ENCODE peak calls at places on chromosomes 4 and X, in five cellular contexts. I is mesenchymal stem cell, B is H1, X is IMR-90, R is neuronal stem cell. Z is an unnamed sample.

GRCh38 chr4:20813698-20814097 is 113.4 kb downstream of the PACRGL start:
- DNase-seq in I (no peak), B (no peak), X (no peak), R (no peak), Z (no peak)

GRCh38 chrX:44012484-44013096 is 39.4 kb upstream of the NDP start:
- DNase-seq in X (peak; percentile 41), I (peak; percentile 48), R (no peak), B (no peak), Z (peak; percentile 21)

GRCh38 chrX:3295731-3296130 is 50.7 kb downstream of the MXRA5 start:
- DNase-seq in I (no peak), X (no peak), B (peak; percentile 54), R (no peak), Z (no peak)

GRCh38 chr4:81723927-81724587 is 252.3 kb upstream of the RASGEF1B start:
- DNase-seq in B (no peak), X (no peak), R (no peak), I (no peak), Z (no peak)

GRCh38 chrX:74246524-74246923 is 57.5 kb upstream of the ZCCHC13 start:
- DNase-seq in B (no peak), X (peak; percentile 42), R (no peak), I (peak; percentile 26), Z (no peak)

GRCh38 chr4:185424905-185425599 is 712 bp downstream of the UFSP2 start:
- DNase-seq in R (no peak), I (peak; percentile 20), B (no peak), X (peak; percentile 36), Z (no peak)

GRCh38 chr4:20248155-20248558 is 3.5 kb upstream of the SLIT2 start:
- DNase-seq in I (peak; percentile 62), R (peak; percentile 27), B (no peak), X (peak; percentile 83), Z (peak; percentile 46)

GRCh38 chr4:188780686-188781085 is 641.4 kb downstream of the TRIML1 start:
- DNase-seq in R (no peak), I (peak; percentile 52), B (no peak), X (no peak), Z (no peak)

GRCh38 chr4:1472148-1472797 is 66.0 kb upstream of the NKX1-1 start:
- DNase-seq in R (no peak), B (no peak), I (no peak), X (no peak), Z (no peak)

GRCh38 chr4:174503079-174503724 is 19.1 kb downstream of the HPGD start:
- DNase-seq in B (no peak), X (no peak), R (no peak), I (no peak), Z (peak; percentile 44)

GRCh38 chr4:3402409-3403103 is 39.2 kb upstream of the HGFAC start:
- DNase-seq in B (no peak), X (peak; percentile 36), I (peak; percentile 43), R (no peak), Z (no peak)

GRCh38 chrX:40151211-40152172 is 53.7 kb upstream of the BCOR start:
- DNase-seq in X (no peak), I (peak; percentile 69), B (peak; percentile 49), R (no peak), Z (no peak)

GRCh38 chr4:149961876-149962597 is 116.2 kb upstream of the DCLK2 start:
- DNase-seq in B (no peak), I (peak; percentile 83), X (peak; percentile 83), R (no peak), Z (no peak)

GRCh38 chr4:145937990-145938611 is 522 bp downstream of the ZNF827 start:
- DNase-seq in R (peak; percentile 36), B (peak; percentile 48), X (peak; percentile 27), I (peak; percentile 59), Z (no peak)

GRCh38 chrX:14027031-14027430 is 2.7 kb downstream of the GEMIN8 start:
- DNase-seq in I (no peak), X (peak; percentile 35), B (no peak), R (no peak), Z (no peak)

GRCh38 chrX:9786839-9787635 is 808 bp downstream of the SHROOM2 start:
- DNase-seq in R (no peak), X (no peak), B (no peak), I (peak; percentile 39), Z (no peak)

GRCh38 chr4:28916585-28916984 is 1803.6 kb upstream of the PCDH7 start:
- DNase-seq in R (no peak), B (no peak), X (no peak), I (no peak), Z (no peak)

GRCh38 chrX:68714856-68715255 is 67.4 kb downstream of the STARD8 start:
- DNase-seq in R (no peak), I (no peak), B (no peak), X (no peak), Z (no peak)

GRCh38 chr4:118797558-118798142 is 38.3 kb downstream of the SEC24D start:
- DNase-seq in B (no peak), I (peak; percentile 52), R (no peak), X (peak; percentile 86), Z (no peak)

GRCh38 chr4:23234716-23235115 is 542.0 kb downstream of the GBA3 start:
- DNase-seq in B (no peak), R (no peak), X (no peak), I (no peak), Z (no peak)

GRCh38 chr4:123104275-123104674 is 181.9 kb upstream of the NUDT6 start:
- DNase-seq in I (no peak), X (peak; percentile 6), R (no peak), B (no peak), Z (no peak)

GRCh38 chrX:133838761-133839676 is 146.4 kb downstream of the GPC3 start:
- DNase-seq in B (peak; percentile 66), X (peak; percentile 28), I (peak; percentile 48), R (peak; percentile 36), Z (no peak)

GRCh38 chrX:106612403-106612789 is 618 bp downstream of the RADX start:
- DNase-seq in X (no peak), I (peak; percentile 6), B (peak; percentile 36), R (no peak), Z (peak; percentile 25)

GRCh38 chr4:7717946-7718490 is 221.6 kb downstream of the AFAP1 start:
- DNase-seq in B (no peak), X (no peak), R (no peak), I (no peak), Z (no peak)

GRCh38 chrX:48465336-48465933 is 4.6 kb downstream of the SLC38A5 start:
- DNase-seq in X (peak; percentile 96), R (no peak), B (no peak), I (peak; percentile 92), Z (peak; percentile 43)
- H3K36me3 ChIP-seq in X (no peaks in the 10 kb centered on the region), R (no peaks in the 10 kb centered on the region), B (peaks cover 5% of the 10 kb centered on the region), I (no peaks in the 10 kb centered on the region), Z (no peaks in the 10 kb centered on the region)

DNA sequence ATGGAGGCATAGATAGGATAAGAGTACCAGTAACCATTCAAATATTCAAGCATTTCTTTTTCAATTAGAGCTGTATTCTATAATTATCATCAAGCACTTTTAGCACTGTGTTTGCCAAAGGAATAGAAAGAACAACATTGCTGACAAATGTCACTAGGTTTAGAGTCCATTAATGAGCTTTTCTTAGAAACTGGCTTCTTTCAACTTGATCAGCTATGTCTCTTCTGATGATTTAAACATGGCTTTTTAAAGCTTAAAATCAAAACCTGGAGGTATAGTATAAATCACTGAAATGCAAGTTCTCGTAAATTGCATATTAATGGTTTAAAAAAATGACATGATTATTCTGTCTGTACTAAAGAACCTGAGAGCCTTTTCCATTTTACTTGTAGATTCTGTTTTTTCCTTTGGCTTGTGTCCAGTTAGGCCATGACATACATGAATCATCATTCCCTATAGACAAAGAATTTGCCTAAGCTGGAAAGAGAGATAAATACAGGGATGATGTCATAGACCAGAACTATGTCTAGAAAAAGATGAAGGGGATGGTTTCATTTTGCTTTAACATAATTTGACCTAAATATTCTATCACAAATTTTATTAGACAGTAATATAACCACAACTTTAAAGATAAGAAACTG is 340.1 kb upstream of the CTSO start:
- DNase-seq in X (peak; percentile 93), I (peak; percentile 89), B (no peak), R (no peak), Z (peak; percentile 15)
- H2AFZ ChIP-seq in X (no peak overlapping the region), I (no peak overlapping the region), B (no peak overlapping the region), R (no peak overlapping the region), Z (no peak overlapping the region)

DNA sequence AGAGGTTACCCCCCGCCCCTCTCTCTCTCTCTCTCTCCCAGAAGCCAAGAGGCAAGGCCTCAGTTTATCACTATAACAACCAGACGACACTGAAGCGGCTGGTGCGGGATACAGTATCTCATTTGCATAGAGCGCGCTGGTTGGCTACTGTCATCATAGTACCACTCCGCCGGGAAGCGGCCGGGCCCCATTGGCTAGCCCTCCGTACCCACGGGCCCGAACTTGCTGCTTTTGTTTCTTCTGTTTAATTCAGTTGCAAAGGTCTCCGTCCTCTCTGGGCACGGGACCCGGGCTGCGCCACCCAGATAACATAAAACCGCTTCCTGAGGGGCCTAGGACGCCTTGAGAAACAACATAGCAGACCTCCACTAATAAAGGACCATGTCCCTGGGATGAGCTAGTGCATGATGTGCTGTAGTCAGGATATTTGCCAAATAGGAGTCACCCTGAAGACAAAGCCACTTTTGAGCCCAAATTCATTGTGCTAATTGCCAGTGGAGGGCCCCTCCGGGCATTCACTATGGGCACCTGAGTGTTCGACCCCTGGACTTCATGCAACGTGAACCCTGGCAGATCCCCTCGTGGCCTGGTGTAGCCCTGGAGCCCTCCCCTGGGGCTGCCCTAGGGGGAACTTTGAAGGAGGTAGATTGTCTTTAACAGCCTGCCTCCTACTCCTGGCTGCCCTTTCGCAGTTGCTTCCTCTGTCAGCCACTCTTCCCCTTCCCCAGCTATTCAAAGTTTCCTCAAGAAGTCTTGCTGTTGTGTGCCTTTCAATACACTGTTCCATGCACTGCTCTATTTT is at the start of gene PCYT1B:
- DNase-seq in X (peak; percentile 49), R (no peak), I (peak; percentile 71), B (peak; percentile 66), Z (peak; percentile 64)
- H4K91ac ChIP-seq in X (no peak within 1 kb of the TSS), R (no peak within 1 kb of the TSS), I (no peak within 1 kb of the TSS), B (peak within 1 kb of the TSS; percentile 90), Z (peak within 1 kb of the TSS; percentile 9)

DNA sequence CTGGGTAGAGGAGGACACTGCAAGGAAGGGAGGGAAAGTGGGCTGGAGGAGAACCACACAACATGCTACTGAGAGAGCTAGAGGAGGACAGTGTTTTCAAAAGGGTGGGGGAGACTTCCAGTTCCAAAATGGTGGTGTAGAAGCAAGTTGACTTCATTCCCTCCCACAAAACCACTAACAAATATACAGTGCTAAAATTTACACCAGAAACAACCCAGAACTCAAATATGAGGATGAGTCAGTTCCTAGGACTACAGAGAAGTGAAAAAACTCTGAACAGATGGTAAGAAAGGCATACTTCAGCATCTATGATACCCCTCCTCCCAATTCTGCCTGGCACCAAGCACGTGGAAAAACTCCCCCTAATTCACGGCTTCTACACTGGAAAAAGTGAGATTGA is 9.8 kb downstream of the AADAT start:
- DNase-seq in R (no peak), I (no peak), X (peak; percentile 11), B (no peak), Z (no peak)
- H3K36me3 ChIP-seq in R (peaks cover 9% of the 10 kb centered on the region), I (peaks cover 5% of the 10 kb centered on the region), X (peaks cover 2% of the 10 kb centered on the region), B (peaks cover 9% of the 10 kb centered on the region), Z (peaks cover 7% of the 10 kb centered on the region)

GRCh38 chr4:109025471-109026076 is 262.7 kb upstream of the ETNPPL start:
- DNase-seq in X (no peak), I (peak; percentile 51), R (no peak), B (no peak), Z (no peak)
- H2AFZ ChIP-seq in X (no peak overlapping the region), I (no peak overlapping the region), R (no peak overlapping the region), B (no peak overlapping the region), Z (no peak overlapping the region)

GRCh38 chrX:31588355-31588754 is 516.5 kb upstream of the FTHL17 start:
- DNase-seq in X (no peak), I (no peak), R (no peak), B (no peak), Z (no peak)
- H4K91ac ChIP-seq in X (no peak overlapping the region), I (no peak overlapping the region), R (no peak overlapping the region), B (no peak overlapping the region), Z (no peak overlapping the region)

Z was measured in trophoblast cell.